ENCODE peak calls at places on chromosomes 3 and 15, in ten cellular contexts. T is MM.1S, U is AG09309, J is MCF 10A, G is GM20000, K is fibroblast of mammary gland, Y is neural progenitor cell, D is GM06990, L is dorsolateral prefrontal cortex, Z is RWPE1. S is an unnamed sample.

GRCh38 chr3:12508316-12508715 is 24.0 kb downstream of the TSEN2 start:
- DNase-seq in J (peak; percentile 91), K (peak; percentile 100), L (no peak), Y (no peak), Z (peak; percentile 79), T (no peak), U (peak; percentile 96), G (no peak), D (no peak), S (no peak)

GRCh38 chr3:3600665-3601340 is 198.4 kb upstream of the LRRN1 start:
- DNase-seq in Z (no peak), J (no peak), G (no peak), L (no peak), D (no peak), T (no peak), U (no peak), K (no peak), Y (no peak), S (no peak)

GRCh38 chr3:43969944-43970343 is 271.7 kb upstream of the TOPAZ1 start:
- DNase-seq in J (no peak), L (no peak), T (no peak), Z (no peak), D (no peak), G (no peak), Y (no peak), U (no peak), K (no peak), S (no peak)

GRCh38 chr3:151918253-151919029 is 45.0 kb downstream of the SUCNR1 start:
- DNase-seq in U (peak; percentile 52), L (no peak), G (peak; percentile 52), T (peak; percentile 52), D (peak; percentile 25), Z (peak; percentile 31), J (peak; percentile 50), K (peak; percentile 73), Y (peak; percentile 27), S (no peak)

GRCh38 chr3:177263615-177264365 is 66.5 kb upstream of the TBL1XR1 start:
- DNase-seq in L (no peak), U (no peak), Y (no peak), T (peak; percentile 52), Z (no peak), J (no peak), K (peak; percentile 20), G (no peak), D (no peak), S (peak; percentile 54)

GRCh38 chr3:128076783-128077624 is 24.8 kb downstream of the SEC61A1 start:
- DNase-seq in T (no peak), U (no peak), J (no peak), K (no peak), G (peak; percentile 51), L (peak; percentile 88), Z (no peak), D (peak; percentile 34), Y (peak; percentile 50), S (no peak)

GRCh38 chr3:32414527-32415202 is 23.0 kb downstream of the CMTM7 start:
- DNase-seq in Y (no peak), K (no peak), T (peak; percentile 39), Z (no peak), G (no peak), L (no peak), U (no peak), D (no peak), J (no peak), S (no peak)

GRCh38 chr3:13016726-13017255 is 56.4 kb downstream of the IQSEC1 start:
- DNase-seq in G (no peak), Y (no peak), K (no peak), D (no peak), T (peak; percentile 21), J (no peak), L (no peak), U (no peak), Z (no peak), S (no peak)

GRCh38 chr3:76349715-76350480 is 564.5 kb upstream of the ZNF717 start:
- DNase-seq in K (no peak), Y (no peak), D (no peak), J (no peak), U (no peak), L (no peak), T (no peak), Z (no peak), G (no peak), S (no peak)

GRCh38 chr3:98824256-98824655 is 61.1 kb downstream of the ST3GAL6 start:
- DNase-seq in Y (no peak), D (no peak), U (no peak), G (no peak), L (no peak), T (no peak), J (no peak), K (no peak), Z (no peak), S (no peak)

GRCh38 chr3:128309026-128309425 is 155.7 kb downstream of the EEFSEC start:
- DNase-seq in D (no peak), Y (no peak), G (no peak), U (no peak), K (no peak), J (no peak), L (no peak), T (no peak), Z (no peak), S (peak; percentile 53)

GRCh38 chr3:127970966-127971592 is 56.0 kb downstream of the KBTBD12 start:
- DNase-seq in T (peak; percentile 52), K (peak; percentile 62), D (no peak), U (no peak), L (no peak), Y (peak; percentile 70), Z (peak; percentile 55), G (peak; percentile 59), J (peak; percentile 66), S (no peak)

GRCh38 chr3:146511402-146512134 is 32.8 kb downstream of the PLSCR1 start:
- DNase-seq in Z (no peak), Y (no peak), G (no peak), T (no peak), D (no peak), L (no peak), K (no peak), J (no peak), U (no peak), S (no peak)
- TF ChIP-seq CTCF in Z (no peak), Y (no peak), G (no peak), T (no peak), D (no peak), L (no peak), K (no peak), J (no peak), U (no peak), S (no peak)

DNA sequence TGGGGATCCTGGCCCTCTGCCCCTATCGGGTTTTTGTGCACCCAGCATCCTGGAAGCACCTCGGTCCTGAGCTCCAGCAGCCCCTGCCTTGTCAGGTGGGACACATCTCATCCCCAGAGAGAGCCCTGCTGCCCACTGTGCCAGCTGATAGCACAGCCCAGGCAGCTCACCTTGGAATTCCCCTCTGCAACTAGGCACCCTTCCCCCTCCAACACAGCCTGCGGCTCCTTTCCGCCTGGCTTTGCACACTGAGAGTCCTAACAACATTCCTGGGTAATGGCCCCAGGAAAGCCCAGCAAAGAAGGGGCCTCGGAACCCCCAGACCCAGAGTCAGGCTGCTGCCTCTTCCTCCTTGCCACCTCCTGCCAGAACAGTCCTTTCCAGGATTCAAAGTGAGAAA is 5.9 kb downstream of the HCN4 start:
- DNase-seq in Z (no peak), Y (no peak), L (no peak), T (no peak), K (no peak), D (no peak), J (no peak), U (no peak), G (no peak), S (no peak)
- TF ChIP-seq CTCF in Z (no peak), Y (no peak), L (no peak), T (no peak), K (no peak), D (no peak), J (no peak), U (no peak), G (no peak), S (no peak)

GRCh38 chr3:58531956-58532355 is 5.0 kb downstream of the ACOX2 start:
- DNase-seq in K (peak; percentile 37), Z (peak; percentile 13), J (peak; percentile 44), G (no peak), U (no peak), L (no peak), T (no peak), Y (no peak), D (no peak), S (no peak)

GRCh38 chr3:58528629-58529028 is 8.4 kb downstream of the ACOX2 start:
- DNase-seq in J (peak; percentile 92), T (no peak), U (no peak), Y (no peak), L (no peak), K (peak; percentile 42), D (no peak), G (no peak), Z (peak; percentile 61), S (peak; percentile 51)

GRCh38 chr3:58531555-58531954 is 5.4 kb downstream of the ACOX2 start:
- DNase-seq in K (no peak), G (no peak), Y (no peak), L (no peak), J (no peak), Z (no peak), D (no peak), U (no peak), T (no peak), S (peak; percentile 81)

GRCh38 chr3:58530354-58530865 is 6.6 kb downstream of the ACOX2 start:
- DNase-seq in J (no peak), T (no peak), L (no peak), G (no peak), K (no peak), Y (no peak), D (no peak), U (no peak), Z (no peak), S (peak; percentile 82)

DNA sequence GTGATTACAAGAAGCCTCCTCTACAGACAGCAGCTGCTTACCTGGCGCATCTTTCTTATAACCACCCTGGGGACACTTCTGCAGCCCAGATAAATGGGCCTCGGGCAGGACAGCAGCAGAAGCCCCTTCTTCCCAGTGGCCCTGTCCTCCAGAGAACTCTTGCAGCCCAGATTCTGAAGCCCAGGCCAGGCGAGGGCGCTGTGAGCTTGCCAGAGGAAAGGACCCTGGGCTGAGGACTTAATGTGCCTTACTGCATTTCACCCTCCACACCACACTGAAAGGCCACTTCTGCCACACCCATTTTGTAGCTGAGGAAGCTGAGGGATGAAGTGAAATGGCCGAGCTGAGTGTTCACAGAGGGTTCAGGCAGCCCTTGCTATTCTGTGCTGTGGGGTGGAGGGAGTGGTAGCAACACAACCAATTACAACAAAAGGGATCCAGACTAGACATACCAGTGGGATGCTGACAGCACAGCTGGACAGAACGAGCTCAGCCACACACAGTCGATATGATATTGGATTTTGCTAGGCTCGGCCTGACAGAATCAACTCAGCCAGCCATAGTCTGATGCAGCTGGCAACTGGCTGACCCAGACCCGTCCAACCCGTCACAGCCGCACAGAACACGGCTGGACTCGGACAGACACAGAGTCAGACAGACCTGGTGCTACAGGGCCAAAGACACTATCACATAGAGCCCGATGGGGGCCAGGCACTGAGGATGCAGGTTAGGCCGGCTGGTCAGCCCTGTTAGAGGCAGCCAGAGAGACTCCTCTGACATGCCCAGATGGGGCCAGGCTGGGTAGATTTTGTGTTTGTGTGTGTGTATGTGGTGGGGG is 7.3 kb downstream of the ACOX2 start:
- DNase-seq in Z (no peak), L (no peak), J (no peak), D (no peak), K (peak; percentile 27), Y (peak; percentile 86), G (no peak), U (no peak), T (no peak), S (peak; percentile 79)
- TF ChIP-seq CTCF in Z (no peak), L (no peak), J (no peak), D (peak; percentile 47), K (peak; percentile 41), Y (peak; percentile 80), G (peak; percentile 36), U (peak; percentile 47), T (peak; percentile 37), S (peak; percentile 42)

GRCh38 chr15:58770857-58771620 is at the start of gene MINDY2:
- DNase-seq in D (peak; percentile 99), G (peak; percentile 95), U (peak; percentile 95), Z (peak; percentile 94), J (peak; percentile 98), L (peak; percentile 98), Y (peak; percentile 100), T (peak; percentile 99), K (peak; percentile 98), S (peak; percentile 99)
- TF ChIP-seq CTCF in D (peak; percentile 45), G (peak; percentile 29), U (peak; percentile 30), Z (peak; percentile 32), J (peak; percentile 28), L (peak; percentile 9), Y (peak; percentile 45), T (peak; percentile 39), K (no peak), S (peak; percentile 51)